ENCODE peak calls at places on chromosomes 2 and 18, in seven cellular contexts. One of them, this sample, is unnamed.

GRCh38 chr2:47299555-47299954 is 103.4 kb upstream of the MSH2 start:
- DNase-seq in neuronal stem cell: no peak
- DNase-seq in H9: no peak
- DNase-seq in IMR-90: peak; percentile 86
- DNase-seq in mesendoderm: peak; percentile 73
- DNase-seq in H1: no peak
- DNase-seq in trophoblast cell: peak; percentile 85
- DNase-seq in this sample: peak; percentile 89

GRCh38 chr2:148201075-148202004 is 180.4 kb downstream of the MBD5 start:
- DNase-seq in neuronal stem cell: peak; percentile 35
- DNase-seq in H9: peak; percentile 93
- DNase-seq in IMR-90: peak; percentile 31
- DNase-seq in mesendoderm: peak; percentile 92
- DNase-seq in H1: peak; percentile 86
- DNase-seq in trophoblast cell: peak; percentile 84
- DNase-seq in this sample: peak; percentile 81

GRCh38 chr2:239098288-239098970 is 250.5 kb downstream of the TWIST2 start:
- DNase-seq in neuronal stem cell: no peak
- DNase-seq in H9: no peak
- DNase-seq in IMR-90: no peak
- DNase-seq in mesendoderm: no peak
- DNase-seq in H1: no peak
- DNase-seq in trophoblast cell: peak; percentile 93
- DNase-seq in this sample: no peak

GRCh38 chr2:234958746-234959395 is 7.1 kb downstream of the SH3BP4 start:
- DNase-seq in neuronal stem cell: no peak
- DNase-seq in H9: no peak
- DNase-seq in IMR-90: no peak
- DNase-seq in mesendoderm: no peak
- DNase-seq in H1: no peak
- DNase-seq in trophoblast cell: no peak
- DNase-seq in this sample: peak; percentile 23

GRCh38 chr2:230685165-230685560 is 27.5 kb upstream of the CAB39 start:
- DNase-seq in neuronal stem cell: no peak
- DNase-seq in H9: no peak
- DNase-seq in IMR-90: no peak
- DNase-seq in mesendoderm: no peak
- DNase-seq in H1: no peak
- DNase-seq in trophoblast cell: no peak
- DNase-seq in this sample: peak; percentile 38

GRCh38 chr2:218963597-218963996 is 4.1 kb downstream of the CDK5R2 start:
- DNase-seq in neuronal stem cell: no peak
- DNase-seq in H9: no peak
- DNase-seq in IMR-90: no peak
- DNase-seq in mesendoderm: no peak
- DNase-seq in H1: no peak
- DNase-seq in trophoblast cell: no peak
- DNase-seq in this sample: no peak

GRCh38 chr2:241412144-241412543 is 56.1 kb downstream of the FARP2 start:
- DNase-seq in neuronal stem cell: no peak
- DNase-seq in H9: no peak
- DNase-seq in IMR-90: peak; percentile 97
- DNase-seq in mesendoderm: no peak
- DNase-seq in H1: no peak
- DNase-seq in trophoblast cell: no peak
- DNase-seq in this sample: peak; percentile 4

GRCh38 chr2:172896541-172897144 is 161.0 kb downstream of the RAPGEF4 start:
- DNase-seq in neuronal stem cell: no peak
- DNase-seq in H9: no peak
- DNase-seq in IMR-90: no peak
- DNase-seq in mesendoderm: no peak
- DNase-seq in H1: no peak
- DNase-seq in trophoblast cell: no peak
- DNase-seq in this sample: no peak

GRCh38 chr18:47204908-47205522 is 28.9 kb upstream of the IER3IP1 start:
- DNase-seq in neuronal stem cell: no peak
- DNase-seq in H9: peak; percentile 60
- DNase-seq in IMR-90: peak; percentile 27
- DNase-seq in mesendoderm: peak; percentile 78
- DNase-seq in H1: no peak
- DNase-seq in trophoblast cell: peak; percentile 80
- DNase-seq in this sample: peak; percentile 55

GRCh38 chr2:174342600-174343342 is 8.0 kb downstream of the SP9 start:
- DNase-seq in neuronal stem cell: peak; percentile 38
- DNase-seq in H9: no peak
- DNase-seq in IMR-90: no peak
- DNase-seq in mesendoderm: peak; percentile 45
- DNase-seq in H1: no peak
- DNase-seq in trophoblast cell: no peak
- DNase-seq in this sample: peak; percentile 25

GRCh38 chr2:45839388-45840251 is 188.1 kb downstream of the PRKCE start:
- DNase-seq in neuronal stem cell: no peak
- DNase-seq in H9: no peak
- DNase-seq in IMR-90: peak; percentile 18
- DNase-seq in mesendoderm: no peak
- DNase-seq in H1: no peak
- DNase-seq in trophoblast cell: no peak
- DNase-seq in this sample: no peak

GRCh38 chr2:146444987-146445386 is 1399.8 kb upstream of the ACVR2A start:
- DNase-seq in neuronal stem cell: no peak
- DNase-seq in H9: no peak
- DNase-seq in IMR-90: no peak
- DNase-seq in mesendoderm: no peak
- DNase-seq in H1: no peak
- DNase-seq in trophoblast cell: no peak
- DNase-seq in this sample: no peak

GRCh38 chr2:121377676-121378075 is 92.7 kb upstream of the TFCP2L1 start:
- DNase-seq in neuronal stem cell: no peak
- DNase-seq in H9: no peak
- DNase-seq in IMR-90: no peak
- DNase-seq in mesendoderm: no peak
- DNase-seq in H1: no peak
- DNase-seq in trophoblast cell: no peak
- DNase-seq in this sample: peak; percentile 40

GRCh38 chr2:19810637-19811036 is 91.1 kb downstream of the TTC32 start:
- DNase-seq in neuronal stem cell: no peak
- DNase-seq in H9: no peak
- DNase-seq in IMR-90: peak; percentile 48
- DNase-seq in mesendoderm: no peak
- DNase-seq in H1: no peak
- DNase-seq in trophoblast cell: no peak
- DNase-seq in this sample: peak; percentile 56

DNA sequence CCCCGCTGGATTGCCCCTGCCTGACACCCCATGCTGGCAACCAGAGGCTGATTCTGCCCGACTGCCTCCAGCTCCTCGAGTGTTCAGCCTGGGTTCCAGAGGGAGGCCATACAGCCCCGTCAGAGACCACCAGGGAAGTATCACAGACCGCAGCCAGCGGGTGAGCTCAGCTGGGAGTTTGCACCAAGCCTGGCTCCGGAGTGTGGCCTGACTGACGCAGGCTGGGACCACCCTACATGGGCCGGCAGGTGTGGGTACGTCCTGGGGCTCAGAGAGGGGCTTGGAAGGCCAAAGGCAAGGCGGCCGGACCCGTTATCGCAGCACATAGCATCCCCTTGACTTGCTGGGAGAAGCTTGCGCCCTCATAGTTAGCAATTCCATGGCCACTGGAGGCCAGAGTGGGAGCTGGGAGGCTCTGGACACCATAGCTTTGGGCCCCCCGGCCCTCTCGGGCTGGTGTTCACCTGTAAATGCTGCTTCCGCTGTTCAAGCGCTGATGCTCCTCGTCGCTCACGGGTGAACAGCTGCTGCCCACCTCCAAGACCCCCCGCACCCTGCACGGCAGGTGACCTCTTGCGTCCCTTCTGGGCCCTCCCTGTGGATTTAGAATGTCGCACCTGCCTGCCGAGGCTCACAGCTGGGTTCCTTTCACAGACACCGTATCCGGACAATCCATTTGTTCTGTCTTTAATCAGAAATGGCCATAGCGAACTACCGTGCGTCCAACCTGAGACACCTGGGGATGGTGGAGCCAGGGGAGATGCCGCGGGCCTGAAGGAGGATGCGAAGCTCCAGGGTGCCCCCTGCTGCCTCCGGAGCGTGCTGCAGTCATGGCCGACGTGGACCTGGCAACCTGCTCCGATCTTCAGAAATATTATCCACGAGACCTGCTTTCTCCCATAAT is 31.2 kb upstream of the SLC66A3 start:
- DNase-seq in neuronal stem cell: peak; percentile 45
- DNase-seq in H9: peak; percentile 82
- DNase-seq in IMR-90: peak; percentile 44
- DNase-seq in mesendoderm: peak; percentile 69
- DNase-seq in H1: peak; percentile 47
- DNase-seq in trophoblast cell: peak; percentile 77
- DNase-seq in this sample: peak; percentile 40
- H3K23ac ChIP-seq in neuronal stem cell: peak overlapping the region; percentile 16
- H3K23ac ChIP-seq in H9: no peak overlapping the region
- H3K23ac ChIP-seq in IMR-90: no peak overlapping the region
- H3K23ac ChIP-seq in mesendoderm: no peak overlapping the region
- H3K23ac ChIP-seq in H1: no peak overlapping the region
- H3K23ac ChIP-seq in trophoblast cell: no peak overlapping the region
- H3K23ac ChIP-seq in this sample: no peak overlapping the region

GRCh38 chr18:24214913-24215312 is 76.1 kb downstream of the CABYR start:
- DNase-seq in neuronal stem cell: no peak
- DNase-seq in H9: no peak
- DNase-seq in IMR-90: no peak
- DNase-seq in mesendoderm: no peak
- DNase-seq in H1: no peak
- DNase-seq in trophoblast cell: no peak
- DNase-seq in this sample: no peak

GRCh38 chr18:24219561-24220317 is 80.9 kb downstream of the CABYR start:
- DNase-seq in neuronal stem cell: no peak
- DNase-seq in H9: no peak
- DNase-seq in IMR-90: no peak
- DNase-seq in mesendoderm: no peak
- DNase-seq in H1: no peak
- DNase-seq in trophoblast cell: no peak
- DNase-seq in this sample: no peak

GRCh38 chr18:24209558-24209957 is 70.7 kb downstream of the CABYR start:
- DNase-seq in neuronal stem cell: no peak
- DNase-seq in H9: no peak
- DNase-seq in IMR-90: peak; percentile 42
- DNase-seq in mesendoderm: no peak
- DNase-seq in H1: no peak
- DNase-seq in trophoblast cell: no peak
- DNase-seq in this sample: no peak

GRCh38 chr18:24212939-24213338 is 74.1 kb downstream of the CABYR start:
- DNase-seq in neuronal stem cell: no peak
- DNase-seq in H9: no peak
- DNase-seq in IMR-90: peak; percentile 96
- DNase-seq in mesendoderm: peak; percentile 86
- DNase-seq in H1: no peak
- DNase-seq in trophoblast cell: peak; percentile 92
- DNase-seq in this sample: peak; percentile 77

DNA sequence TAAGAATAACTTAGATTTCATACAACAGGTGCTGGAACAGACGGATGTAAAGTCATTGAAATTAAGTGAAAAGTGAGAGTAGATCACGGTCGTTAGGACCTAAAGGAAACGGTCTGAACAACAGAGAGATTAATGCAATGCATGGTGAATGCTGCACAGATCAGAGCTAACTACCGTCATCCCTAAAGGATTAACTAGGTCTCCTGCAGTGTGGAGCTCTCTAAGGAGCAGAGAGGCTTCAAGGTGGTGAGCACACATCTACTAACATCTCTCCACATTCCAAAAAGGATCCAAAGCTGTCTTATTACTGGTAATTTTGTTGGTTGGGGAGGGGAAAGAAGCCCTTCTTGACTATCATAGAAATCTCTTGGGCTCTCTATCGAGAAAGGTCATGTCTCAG is 75.3 kb downstream of the CABYR start:
- DNase-seq in neuronal stem cell: no peak
- DNase-seq in H9: no peak
- DNase-seq in IMR-90: no peak
- DNase-seq in mesendoderm: peak; percentile 23
- DNase-seq in H1: no peak
- DNase-seq in trophoblast cell: no peak
- DNase-seq in this sample: no peak
- H3K4ac ChIP-seq in neuronal stem cell: no peak overlapping the region
- H3K4ac ChIP-seq in H9: no peak overlapping the region
- H3K4ac ChIP-seq in IMR-90: peak overlapping the region; percentile 54
- H3K4ac ChIP-seq in mesendoderm: no peak overlapping the region
- H3K4ac ChIP-seq in H1: no peak overlapping the region
- H3K4ac ChIP-seq in trophoblast cell: no peak overlapping the region
- H3K4ac ChIP-seq in this sample: no peak overlapping the region

DNA sequence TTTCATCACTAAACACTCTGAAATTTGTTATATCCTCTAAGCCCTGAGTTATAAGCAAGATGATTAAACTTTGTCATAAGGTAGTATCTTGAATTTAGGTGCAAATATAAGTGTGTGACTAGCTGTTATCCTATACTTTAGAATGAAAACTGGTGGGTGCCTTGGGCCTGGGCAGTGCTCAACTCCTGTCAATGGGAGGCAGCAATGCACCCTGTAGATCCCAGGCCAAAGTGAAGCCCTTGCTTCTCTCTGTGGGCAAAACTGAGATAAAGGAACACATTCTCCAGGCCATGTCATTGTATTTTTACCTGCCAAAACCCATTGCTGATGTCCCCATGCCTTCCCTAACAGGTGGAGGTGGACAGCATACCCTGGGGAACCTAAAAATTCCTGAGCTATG is 525.2 kb downstream of the TNS1 start:
- DNase-seq in neuronal stem cell: no peak
- DNase-seq in H9: peak; percentile 33
- DNase-seq in IMR-90: no peak
- DNase-seq in mesendoderm: peak; percentile 42
- DNase-seq in H1: no peak
- DNase-seq in trophoblast cell: no peak
- DNase-seq in this sample: no peak
- H3K23ac ChIP-seq in neuronal stem cell: no peak overlapping the region
- H3K23ac ChIP-seq in H9: no peak overlapping the region
- H3K23ac ChIP-seq in IMR-90: no peak overlapping the region
- H3K23ac ChIP-seq in mesendoderm: no peak overlapping the region
- H3K23ac ChIP-seq in H1: no peak overlapping the region
- H3K23ac ChIP-seq in trophoblast cell: no peak overlapping the region
- H3K23ac ChIP-seq in this sample: no peak overlapping the region

GRCh38 chr2:206160807-206161179 is 1.1 kb downstream of the EEF1B2 start:
- DNase-seq in neuronal stem cell: no peak
- DNase-seq in H9: no peak
- DNase-seq in IMR-90: no peak
- DNase-seq in mesendoderm: no peak
- DNase-seq in H1: no peak
- DNase-seq in trophoblast cell: no peak
- DNase-seq in this sample: no peak

GRCh38 chr2:206160124-206160806 is 570 bp downstream of the EEF1B2 start:
- DNase-seq in neuronal stem cell: no peak
- DNase-seq in H9: no peak
- DNase-seq in IMR-90: peak; percentile 38
- DNase-seq in mesendoderm: no peak
- DNase-seq in H1: no peak
- DNase-seq in trophoblast cell: peak; percentile 23
- DNase-seq in this sample: no peak

GRCh38 chr2:206154197-206154596 is 5.0 kb downstream of the NDUFS1 start:
- DNase-seq in neuronal stem cell: no peak
- DNase-seq in H9: no peak
- DNase-seq in IMR-90: no peak
- DNase-seq in mesendoderm: peak; percentile 56
- DNase-seq in H1: no peak
- DNase-seq in trophoblast cell: no peak
- DNase-seq in this sample: peak; percentile 37

GRCh38 chr2:206159346-206160123 is at the start of the genes EEF1B2 and NDUFS1:
- DNase-seq in neuronal stem cell: peak; percentile 97
- DNase-seq in H9: peak; percentile 98
- DNase-seq in IMR-90: peak; percentile 99
- DNase-seq in mesendoderm: peak; percentile 99
- DNase-seq in H1: peak; percentile 97
- DNase-seq in trophoblast cell: peak; percentile 99
- DNase-seq in this sample: peak; percentile 99

GRCh38 chr2:206158563-206159345 is 490 bp downstream of the NDUFS1 start:
- DNase-seq in neuronal stem cell: no peak
- DNase-seq in H9: no peak
- DNase-seq in IMR-90: peak; percentile 31
- DNase-seq in mesendoderm: peak; percentile 41
- DNase-seq in H1: no peak
- DNase-seq in trophoblast cell: peak; percentile 32
- DNase-seq in this sample: peak; percentile 65
- H3K4ac ChIP-seq in neuronal stem cell: no peak overlapping the region
- H3K4ac ChIP-seq in H9: no peak overlapping the region
- H3K4ac ChIP-seq in IMR-90: peak overlapping the region; percentile 94
- H3K4ac ChIP-seq in mesendoderm: peak overlapping the region; percentile 78
- H3K4ac ChIP-seq in H1: peak overlapping the region; percentile 84
- H3K4ac ChIP-seq in trophoblast cell: peak overlapping the region; percentile 93
- H3K4ac ChIP-seq in this sample: peak overlapping the region; percentile 84